ENCODE peak calls at places on chromosomes 3 and 15, in eight cellular contexts. O is IMR-90; K is CD8-positive, alpha-beta T cell; D is psoas muscle; R is esophagus squamous epithelium; F is effector memory CD4-positive, alpha-beta T cell; P is kidney; G is mesenchymal stem cell. E is an unnamed sample. For H3K36me3 and H3K4me1, the result is how much of the 10 kb centered on the place peaks cover.

GRCh38 chr3:184171562-184171961 is 3.1 kb upstream of the AP2M1 start:
- DNase-seq in F (no peak), D (no peak), R (no peak), O (peak), K (no peak), P (no peak), G (peak), E (no peak)

GRCh38 chr15:46089438-46090044 is 454.7 kb downstream of the SQOR start:
- DNase-seq in D (no peak), K (no peak), F (no peak), O (no peak), P (no peak), G (no peak), R (no peak), E (no peak)

GRCh38 chr3:126147147-126147931 is 33.0 kb downstream of the ALDH1L1 start:
- DNase-seq in O (no peak), P (peak), D (no peak), K (no peak), F (no peak), R (no peak), G (no peak), E (no peak)

GRCh38 chr3:16094644-16095272 is 79.7 kb upstream of the GALNT15 start:
- DNase-seq in R (no peak), D (no peak), G (no peak), O (no peak), P (no peak), K (no peak), F (no peak), E (no peak)

GRCh38 chr15:25596644-25597562 is 158.1 kb upstream of the UBE3A start:
- DNase-seq in D (no peak), G (no peak), O (no peak), R (no peak), K (no peak), F (no peak), P (peak), E (no peak)

GRCh38 chr15:29631076-29632070 is 190.9 kb downstream of the TJP1 start:
- DNase-seq in D (no peak), G (no peak), O (no peak), F (no peak), P (no peak), K (no peak), R (no peak), E (peak)

GRCh38 chr3:58353722-58354553 is 21.2 kb downstream of the PXK start:
- DNase-seq in R (no peak), P (no peak), O (peak), D (no peak), F (no peak), G (peak), K (no peak), E (peak)

GRCh38 chr15:27532358-27532757 is 561.4 kb downstream of the GABRG3 start:
- DNase-seq in R (no peak), F (no peak), K (no peak), O (no peak), P (no peak), G (no peak), D (no peak), E (no peak)

GRCh38 chr15:41494922-41495735 is 1.5 kb downstream of the ITPKA start:
- DNase-seq in F (no peak), G (peak), D (no peak), O (no peak), K (no peak), P (no peak), R (no peak), E (peak)

GRCh38 chr3:130843441-130843840 is 50.4 kb upstream of the ATP2C1 start:
- DNase-seq in P (no peak), K (no peak), R (no peak), O (no peak), G (no peak), F (no peak), D (peak), E (no peak)

GRCh38 chr15:67165653-67166260 is 88.7 kb downstream of the AAGAB start:
- DNase-seq in P (peak), G (peak), D (no peak), K (no peak), R (no peak), O (no peak), F (no peak), E (no peak)

GRCh38 chr15:83106994-83107840 is at the start of gene TM6SF1:
- DNase-seq in F (no peak), K (peak), P (peak), R (no peak), O (no peak), D (peak), G (no peak), E (no peak)

GRCh38 chr3:157119369-157119951 is 40.5 kb downstream of the CCNL1 start:
- DNase-seq in O (no peak), D (no peak), P (no peak), K (no peak), F (no peak), G (no peak), R (no peak), E (peak)

GRCh38 chr3:143121240-143122088 is 1.9 kb downstream of the CHST2 start:
- DNase-seq in F (no peak), D (peak), R (no peak), K (peak), G (peak), P (peak), O (peak), E (peak)

GRCh38 chr3:98151241-98151640 is 4.0 kb downstream of the OR5H14 start:
- DNase-seq in R (no peak), P (no peak), K (no peak), O (no peak), F (no peak), G (no peak), D (no peak), E (no peak)

GRCh38 chr3:38638354-38638753 is 11.1 kb downstream of the SCN5A start:
- DNase-seq in F (no peak), D (no peak), R (no peak), O (no peak), G (no peak), K (no peak), P (peak), E (no peak)

GRCh38 chr15:58077427-58077826 is 11.9 kb upstream of the ALDH1A2 start:
- DNase-seq in K (no peak), O (no peak), D (no peak), R (no peak), G (no peak), P (no peak), F (no peak), E (peak)

GRCh38 chr3:69761896-69762789 is 22.9 kb downstream of the MITF start:
- DNase-seq in D (no peak), P (no peak), O (peak), R (no peak), K (no peak), F (no peak), G (peak), E (no peak)

GRCh38 chr15:78179906-78180305 is 30.7 kb downstream of the IDH3A start:
- DNase-seq in G (no peak), R (no peak), D (no peak), F (no peak), P (no peak), O (no peak), K (no peak), E (no peak)

GRCh38 chr3:141981084-141981483 is 104.6 kb downstream of the ATP1B3 start:
- DNase-seq in F (no peak), D (no peak), G (no peak), P (no peak), R (no peak), O (no peak), K (no peak), E (no peak)

GRCh38 chr3:14301558-14301957 is 100.8 kb upstream of the SLC6A6 start:
- DNase-seq in P (no peak), D (peak), R (no peak), K (no peak), G (peak), F (no peak), O (peak), E (no peak)

GRCh38 chr3:114706591-114707224 is 412.9 kb downstream of the TIGIT start:
- DNase-seq in F (no peak), K (no peak), G (peak), O (peak), P (no peak), D (no peak), R (no peak), E (peak)

GRCh38 chr15:63933522-63933921 is 99.8 kb upstream of the HERC1 start:
- DNase-seq in P (no peak), D (no peak), G (no peak), R (no peak), O (peak), F (no peak), K (no peak), E (no peak)

GRCh38 chr15:40267670-40268069 is 15.2 kb downstream of the ANKRD63 start:
- DNase-seq in D (no peak), P (no peak), O (no peak), F (no peak), R (no peak), G (no peak), K (no peak), E (no peak)
- H3K36me3 ChIP-seq in D (under half), P (under half), O (under half), F (under half), R (under half), G (under half), K (under half), E (under half)

GRCh38 chr3:183160616-183161015 is 1.9 kb downstream of the LAMP3 start:
- DNase-seq in K (no peak), O (no peak), R (no peak), G (no peak), D (no peak), F (no peak), P (no peak), E (no peak)
- H3K4me1 ChIP-seq in K (under half), O (under half), R (under half), G (under half), D (under half), F (under half), P (under half), E (under half)

GRCh38 chr3:123881771-123882170 is 2.4 kb downstream of the MYLK start:
- DNase-seq in O (no peak), K (no peak), P (no peak), R (no peak), G (no peak), F (no peak), D (no peak), E (no peak)
- H3K27ac ChIP-seq in O (peak), K (no peak), P (no peak), R (no peak), G (no peak), F (no peak), D (no peak), E (no peak)

DNA sequence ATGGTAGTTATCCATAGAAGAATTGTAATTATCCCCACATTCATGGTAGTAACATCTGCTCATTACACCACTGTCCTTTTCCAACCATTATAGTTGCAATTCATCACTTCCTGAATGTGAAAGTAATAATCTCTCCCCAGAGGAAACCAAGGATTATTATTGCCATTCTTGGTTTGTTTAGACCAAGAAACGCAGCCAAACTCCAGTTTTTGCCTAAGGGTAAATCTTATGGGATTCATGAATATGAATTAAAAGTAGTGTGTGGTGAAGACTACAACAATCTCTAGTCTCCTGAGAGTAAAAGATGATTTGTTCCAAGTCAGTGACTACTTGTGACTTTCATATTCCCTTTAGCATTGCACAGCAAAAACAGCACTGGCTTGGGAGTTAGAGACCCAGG is 45.7 kb upstream of the ABI3BP start:
- DNase-seq in G (no peak), R (no peak), F (no peak), D (no peak), O (no peak), K (no peak), P (no peak), E (no peak)
- H3K36me3 ChIP-seq in G (under half), R (under half), F (under half), D (under half), O (under half), K (under half), P (under half), E (under half)

DNA sequence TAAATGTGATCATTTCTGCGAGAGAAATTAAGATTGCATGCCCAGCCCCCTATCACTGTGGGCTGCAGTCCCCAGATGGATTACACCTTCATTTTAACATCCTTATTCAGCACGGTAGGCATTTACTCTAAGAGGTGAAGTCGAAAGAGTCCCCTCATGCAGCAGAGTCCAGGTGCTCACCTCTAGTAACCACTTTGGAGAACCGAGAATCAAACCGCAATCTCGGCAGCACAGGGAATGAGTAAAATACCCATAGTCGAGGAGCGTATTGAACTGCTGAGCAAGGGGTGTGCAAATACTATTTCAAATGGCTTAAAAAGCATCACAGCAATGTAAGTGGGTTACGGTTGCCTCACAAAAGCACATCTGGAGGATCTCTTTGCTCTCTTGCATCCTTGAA is 298.6 kb upstream of the ICE2 start:
- DNase-seq in R (no peak), K (no peak), F (no peak), G (no peak), D (no peak), O (no peak), P (no peak), E (no peak)
- H3K4me1 ChIP-seq in R (under half), K (under half), F (under half), G (under half), D (under half), O (under half), P (under half), E (under half)